ENCODE peak calls at places on chromosomes 12 and 14, in seven cellular contexts. M is WERI-Rb-1, J is AG04450, T is heart left ventricle, A is pancreas, Q is PC-3, C is A549. I is an unnamed sample.

GRCh38 chr12:26630546-26631027 is 202.4 kb downstream of the ITPR2 start:
- DNase-seq in M (no peak), J (peak; percentile 49), T (no peak), A (no peak), Q (peak; percentile 75), C (peak; percentile 18), I (no peak)

GRCh38 chr12:60920841-60921495 is 1325.1 kb downstream of the SLC16A7 start:
- DNase-seq in M (no peak), J (no peak), T (no peak), A (no peak), Q (no peak), C (peak; percentile 14), I (no peak)

GRCh38 chr14:71076472-71076871 is 169.2 kb downstream of the PCNX1 start:
- DNase-seq in M (no peak), J (no peak), T (no peak), A (no peak), Q (no peak), C (no peak), I (no peak)

GRCh38 chr14:87139299-87139698 is 853.7 kb downstream of the GALC start:
- DNase-seq in M (no peak), J (no peak), T (no peak), A (no peak), Q (no peak), C (no peak), I (no peak)

GRCh38 chr14:51394391-51394790 is 154.3 kb downstream of the TMX1 start:
- DNase-seq in M (no peak), J (no peak), T (no peak), A (no peak), Q (no peak), C (no peak), I (no peak)

GRCh38 chr14:89616425-89617141 is 199.6 kb upstream of the FOXN3 start:
- DNase-seq in M (no peak), J (no peak), T (no peak), A (no peak), Q (no peak), C (no peak), I (no peak)

GRCh38 chr14:87483651-87484260 is 509.2 kb downstream of the GALC start:
- DNase-seq in M (no peak), J (peak; percentile 49), T (no peak), A (no peak), Q (peak; percentile 51), C (no peak), I (no peak)

GRCh38 chr14:102986810-102987579 is 64.5 kb downstream of the AMN start:
- DNase-seq in M (no peak), J (peak; percentile 43), T (no peak), A (no peak), Q (peak; percentile 76), C (no peak), I (no peak)

GRCh38 chr12:100987552-100988277 is 193.1 kb downstream of the ANO4 start:
- DNase-seq in M (peak; percentile 53), J (peak; percentile 11), T (no peak), A (peak; percentile 37), Q (peak; percentile 66), C (peak; percentile 24), I (no peak)

GRCh38 chr14:33357225-33358010 is 418.7 kb downstream of the NPAS3 start:
- DNase-seq in M (no peak), J (no peak), T (no peak), A (no peak), Q (no peak), C (no peak), I (no peak)

GRCh38 chr12:6145584-6145983 is 21.1 kb upstream of the VWF start:
- DNase-seq in M (no peak), J (no peak), T (no peak), A (no peak), Q (no peak), C (no peak), I (no peak)

DNA sequence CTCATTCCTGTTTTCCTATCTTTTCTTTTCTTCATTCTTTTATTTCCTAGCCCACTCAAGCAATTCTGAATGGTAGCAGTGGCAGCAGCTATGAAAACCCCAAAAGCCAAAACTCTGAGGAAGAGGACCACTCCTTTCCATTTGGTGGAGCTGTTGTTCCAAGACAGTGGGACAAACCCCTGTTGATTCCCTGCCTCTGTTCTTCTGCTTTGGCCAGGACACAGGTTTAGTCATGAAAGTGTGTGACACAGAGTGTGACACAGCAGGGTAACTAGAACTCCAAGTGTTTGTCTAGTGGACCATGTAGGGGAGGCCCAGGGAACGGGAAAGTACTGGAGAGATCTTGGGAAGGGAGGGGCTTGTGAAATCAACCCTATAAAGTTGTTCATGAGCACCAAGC is 71.1 kb downstream of the PTCSC3 start:
- DNase-seq in M (no peak), J (no peak), T (no peak), A (no peak), Q (peak; percentile 61), C (peak; percentile 14), I (no peak)
- TF ChIP-seq CTCF in M (no peak), J (peak; percentile 11), T (no peak), A (no peak), Q (peak; percentile 68), C (no peak), I (no peak)

GRCh38 chr12:113418213-113418879 is 3.8 kb upstream of the SDSL start:
- DNase-seq in M (peak; percentile 36), J (no peak), T (no peak), A (no peak), Q (no peak), C (peak; percentile 89), I (no peak)

GRCh38 chr12:113416091-113416754 is 6.0 kb upstream of the SDSL start:
- DNase-seq in M (no peak), J (no peak), T (no peak), A (no peak), Q (peak; percentile 23), C (peak; percentile 40), I (no peak)

GRCh38 chr12:113414519-113415038 is 7.6 kb upstream of the SDSL start:
- DNase-seq in M (no peak), J (no peak), T (no peak), A (no peak), Q (no peak), C (no peak), I (no peak)

GRCh38 chr12:113409462-113410124 is 5.9 kb upstream of the SDS start:
- DNase-seq in M (no peak), J (no peak), T (no peak), A (no peak), Q (no peak), C (no peak), I (no peak)

GRCh38 chr12:113413488-113413939 is 8.7 kb upstream of the SDSL start:
- DNase-seq in M (no peak), J (no peak), T (no peak), A (no peak), Q (peak; percentile 25), C (peak; percentile 71), I (no peak)
- H3K27ac ChIP-seq in M (no peak overlapping the region), J (no peak overlapping the region), T (no peak overlapping the region), A (no peak overlapping the region), Q (no peak overlapping the region), C (peak overlapping the region; percentile 63), I (no peak overlapping the region)

DNA sequence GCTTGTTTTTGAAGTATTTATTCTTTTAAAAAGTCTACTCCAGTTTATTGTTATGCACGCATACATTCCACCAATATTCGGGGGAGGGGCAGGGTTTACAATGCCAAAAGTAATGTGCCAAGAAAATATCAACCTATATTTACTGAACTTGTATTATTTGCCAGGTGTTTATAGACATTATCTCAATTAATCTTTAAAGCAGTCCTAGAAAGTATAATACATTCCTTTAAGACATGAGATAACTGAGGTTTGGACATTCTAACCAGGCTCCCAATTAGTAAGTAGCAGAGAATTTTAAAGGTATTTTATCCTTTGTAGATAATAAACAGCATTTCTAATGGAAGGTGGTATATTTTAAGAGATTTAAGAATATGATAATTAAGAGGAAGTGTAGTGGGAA is 124.5 kb upstream of the LRIG3 start:
- DNase-seq in M (no peak), J (no peak), T (no peak), A (no peak), Q (no peak), C (no peak), I (no peak)
- H3K9me3 ChIP-seq in M (no peaks in the 10 kb centered on the region), J (no peaks in the 10 kb centered on the region), T (no peaks in the 10 kb centered on the region), A (no peaks in the 10 kb centered on the region), Q (no peaks in the 10 kb centered on the region), C (no peaks in the 10 kb centered on the region), I (no peaks in the 10 kb centered on the region)

DNA sequence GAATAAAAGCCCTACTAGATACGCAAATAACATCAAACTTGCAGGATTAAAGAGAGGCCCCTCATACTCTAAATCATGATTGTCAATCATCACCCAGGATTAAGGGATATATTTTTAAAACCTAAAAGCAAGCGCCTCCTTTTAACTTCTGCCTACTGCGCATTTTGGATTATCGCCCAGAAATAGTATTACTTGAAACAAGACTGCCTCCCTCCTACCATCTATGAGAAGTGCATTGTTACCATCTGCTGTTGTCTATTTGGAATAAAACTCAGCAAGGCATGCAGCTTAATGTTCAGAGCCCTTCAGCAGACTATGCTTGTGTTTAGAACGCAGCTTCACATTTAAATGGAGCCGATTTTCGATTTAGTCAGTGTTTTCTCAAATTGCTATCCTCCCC is 79.6 kb downstream of the EXOC5 start:
- DNase-seq in M (peak; percentile 25), J (no peak), T (no peak), A (no peak), Q (peak; percentile 67), C (peak; percentile 39), I (no peak)
- TF ChIP-seq CTCF in M (peak; percentile 55), J (no peak), T (no peak), A (no peak), Q (peak; percentile 77), C (no peak), I (no peak)

GRCh38 chr14:59634617-59635016 is 58.0 kb upstream of the CCDC175 start:
- DNase-seq in M (no peak), J (no peak), T (no peak), A (no peak), Q (no peak), C (no peak), I (no peak)
- H3K27ac ChIP-seq in M (no peak overlapping the region), J (no peak overlapping the region), T (no peak overlapping the region), A (no peak overlapping the region), Q (no peak overlapping the region), C (no peak overlapping the region), I (no peak overlapping the region)

GRCh38 chr14:105882626-105883025 is 356.2 kb downstream of the TMEM121 start:
- DNase-seq in M (peak; percentile 1), J (no peak), T (peak; percentile 42), A (no peak), Q (no peak), C (no peak), I (no peak)
- H3K9me3 ChIP-seq in M (peaks cover under 1% of the 10 kb centered on the region), J (peaks cover 89% of the 10 kb centered on the region), T (no peaks in the 10 kb centered on the region), A (no peaks in the 10 kb centered on the region), Q (no peaks in the 10 kb centered on the region), C (no peaks in the 10 kb centered on the region), I (no peaks in the 10 kb centered on the region)

DNA sequence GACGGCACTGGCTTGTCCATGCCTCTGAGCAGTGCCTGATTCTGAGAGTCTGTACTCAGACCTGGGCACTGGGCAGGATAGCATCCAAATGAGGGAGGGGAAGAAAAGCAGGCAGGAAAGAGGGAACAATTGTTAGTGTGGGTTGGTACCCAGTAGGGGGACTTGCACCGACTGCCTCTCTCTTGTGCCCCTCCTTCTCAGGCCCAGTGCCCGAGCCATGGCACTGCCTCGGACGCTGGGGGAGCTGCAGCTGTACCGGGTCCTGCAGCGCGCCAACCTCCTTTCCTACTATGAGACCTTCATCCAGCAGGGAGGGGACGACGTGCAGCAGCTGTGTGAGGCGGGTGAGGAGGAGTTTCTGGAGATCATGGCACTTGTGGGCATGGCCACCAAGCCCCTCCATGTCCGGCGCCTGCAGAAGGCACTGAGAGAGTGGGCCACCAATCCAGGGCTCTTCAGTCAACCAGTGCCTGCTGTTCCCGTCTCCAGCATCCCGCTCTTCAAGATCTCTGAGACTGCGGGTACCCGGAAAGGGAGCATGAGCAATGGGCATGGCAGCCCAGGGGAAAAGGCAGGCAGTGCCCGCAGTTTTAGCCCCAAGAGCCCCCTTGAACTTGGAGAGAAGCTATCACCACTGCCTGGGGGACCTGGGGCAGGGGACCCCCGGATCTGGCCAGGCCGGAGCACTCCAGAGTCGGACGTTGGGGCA is 2.2 kb downstream of the NAB2 start:
- DNase-seq in M (no peak), J (no peak), T (no peak), A (no peak), Q (no peak), C (no peak), I (no peak)
- TF ChIP-seq CTCF in M (no peak), J (peak; percentile 19), T (no peak), A (no peak), Q (no peak), C (no peak), I (no peak)